ENCODE peak calls at places on chromosomes 3 and 15, in six cellular contexts. N is activated T-helper 1 cell treated with anti-CD3 and anti-CD28 coated beads, Interleukin-12 subunit alpha, Interleukin-12 subunit beta, Interleukin-2, Interleukin-4 antibody, amounts not matched to agents 30 ng/mL and 10 ng/mL and 1 ng/mL, durations not matched to agents 14 hours and 24 hours and 36 hours; C is activated naive CD8-positive, alpha-beta T cell treated with anti-CD3 and anti-CD28 coated beads, Interleukin-2, amount 50 U/mL, for 24 hours; B is CD8-positive, alpha-beta T cell; K is hippocampal formation; Y is left colon. E is an unnamed sample.

GRCh38 chr15:101024111-101024695 is 105.0 kb downstream of the LRRK1 start:
- DNase-seq in Y (no peak), N (no peak), B (no peak), C (no peak), K (no peak), E (no peak)

GRCh38 chr15:43789409-43789808 is 2.7 kb upstream of the SERF2 start:
- DNase-seq in Y (no peak), B (no peak), N (no peak), K (no peak), C (no peak), E (no peak)

GRCh38 chr3:138542977-138543376 is 51.1 kb downstream of the CEP70 start:
- DNase-seq in N (no peak), B (no peak), Y (no peak), K (no peak), C (no peak), E (no peak)

GRCh38 chr3:108255131-108255530 is 32.9 kb upstream of the IFT57 start:
- DNase-seq in K (no peak), N (no peak), Y (no peak), C (no peak), B (no peak), E (no peak)

GRCh38 chr3:143901105-143901504 is 52.8 kb upstream of the SLC9A9 start:
- DNase-seq in C (no peak), Y (no peak), B (no peak), K (no peak), N (no peak), E (no peak)

GRCh38 chr15:82918607-82919230 is 33.8 kb downstream of the HOMER2 start:
- DNase-seq in B (no peak), K (no peak), Y (no peak), N (no peak), C (no peak), E (no peak)

GRCh38 chr3:18747383-18747782 is 322.2 kb upstream of the SATB1 start:
- DNase-seq in N (no peak), C (no peak), B (no peak), K (no peak), Y (peak), E (no peak)

GRCh38 chr3:132231633-132232032 is 85.6 kb upstream of the ACP3 start:
- DNase-seq in C (no peak), Y (no peak), K (no peak), N (no peak), B (no peak), E (no peak)

GRCh38 chr15:66126057-66126855 is 127.3 kb downstream of the MEGF11 start:
- DNase-seq in Y (no peak), C (no peak), N (no peak), K (no peak), B (no peak), E (no peak)

GRCh38 chr15:62165793-62166380 is 802 bp upstream of the C2CD4B start:
- DNase-seq in Y (no peak), B (no peak), C (no peak), K (no peak), N (no peak), E (no peak)

GRCh38 chr3:10023587-10024310 is 2.5 kb upstream of the FANCD2 start:
- DNase-seq in K (no peak), Y (no peak), N (no peak), B (no peak), C (no peak), E (no peak)